ENCODE peak calls at places on chromosomes 5 and 9, in eight cellular contexts. One of them, this sample, is unnamed.
A peak's percentile ranks its signal among the peaks of the same experiment; 100 is the strongest.

GRCh38 chr5:5246736-5247135 is 106.6 kb downstream of the ADAMTS16 start:
- DNase-seq in CD8-positive, alpha-beta memory T cell: no peak
- DNase-seq in ureter: no peak
- DNase-seq in AG08396: no peak
- DNase-seq in SIG-M5: no peak
- DNase-seq in RPMI7951: no peak
- DNase-seq in NCI-H1436: no peak
- DNase-seq in GM19239: no peak
- DNase-seq in this sample: no peak

GRCh38 chr9:91426123-91426745 is 2.6 kb upstream of the NFIL3 start:
- DNase-seq in SIG-M5: no peak
- DNase-seq in AG08396: peak; percentile 33
- DNase-seq in CD8-positive, alpha-beta memory T cell: peak; percentile 29
- DNase-seq in RPMI7951: peak; percentile 56
- DNase-seq in NCI-H1436: peak; percentile 35
- DNase-seq in ureter: peak; percentile 39
- DNase-seq in GM19239: no peak
- DNase-seq in this sample: no peak

GRCh38 chr9:4299006-4299795 is 667 bp downstream of the GLIS3 start:
- DNase-seq in GM19239: peak; percentile 25
- DNase-seq in SIG-M5: no peak
- DNase-seq in ureter: peak; percentile 43
- DNase-seq in NCI-H1436: no peak
- DNase-seq in AG08396: peak; percentile 61
- DNase-seq in RPMI7951: peak; percentile 48
- DNase-seq in CD8-positive, alpha-beta memory T cell: peak; percentile 51
- DNase-seq in this sample: peak; percentile 30

GRCh38 chr5:128100860-128101557 is 17.4 kb downstream of the SLC12A2 start:
- DNase-seq in RPMI7951: no peak
- DNase-seq in NCI-H1436: no peak
- DNase-seq in AG08396: no peak
- DNase-seq in GM19239: no peak
- DNase-seq in CD8-positive, alpha-beta memory T cell: no peak
- DNase-seq in ureter: no peak
- DNase-seq in SIG-M5: no peak
- DNase-seq in this sample: no peak

GRCh38 chr9:128053560-128053959 is 13.6 kb downstream of the NAIF1 start:
- DNase-seq in GM19239: no peak
- DNase-seq in RPMI7951: no peak
- DNase-seq in ureter: no peak
- DNase-seq in NCI-H1436: no peak
- DNase-seq in SIG-M5: peak; percentile 73
- DNase-seq in AG08396: no peak
- DNase-seq in CD8-positive, alpha-beta memory T cell: no peak
- DNase-seq in this sample: no peak

GRCh38 chr5:131288328-131288727 is 24.5 kb downstream of the CDC42SE2 start:
- DNase-seq in AG08396: no peak
- DNase-seq in NCI-H1436: no peak
- DNase-seq in SIG-M5: no peak
- DNase-seq in GM19239: no peak
- DNase-seq in CD8-positive, alpha-beta memory T cell: no peak
- DNase-seq in RPMI7951: no peak
- DNase-seq in ureter: no peak
- DNase-seq in this sample: no peak

GRCh38 chr9:79858509-79858908 is 286.7 kb downstream of the TLE4 start:
- DNase-seq in NCI-H1436: peak; percentile 11
- DNase-seq in RPMI7951: peak; percentile 78
- DNase-seq in GM19239: no peak
- DNase-seq in ureter: no peak
- DNase-seq in AG08396: peak; percentile 68
- DNase-seq in SIG-M5: no peak
- DNase-seq in CD8-positive, alpha-beta memory T cell: peak; percentile 13
- DNase-seq in this sample: no peak

GRCh38 chr5:179375236-179375685 is 30.0 kb upstream of the ADAMTS2 start:
- DNase-seq in AG08396: no peak
- DNase-seq in ureter: peak; percentile 18
- DNase-seq in GM19239: no peak
- DNase-seq in RPMI7951: no peak
- DNase-seq in SIG-M5: no peak
- DNase-seq in CD8-positive, alpha-beta memory T cell: no peak
- DNase-seq in NCI-H1436: no peak
- DNase-seq in this sample: no peak

GRCh38 chr5:102865510-102866314 is 110.6 kb downstream of the PAM start:
- DNase-seq in ureter: peak; percentile 55
- DNase-seq in GM19239: peak; percentile 16
- DNase-seq in SIG-M5: peak; percentile 5
- DNase-seq in NCI-H1436: peak; percentile 36
- DNase-seq in AG08396: peak; percentile 76
- DNase-seq in RPMI7951: peak; percentile 87
- DNase-seq in CD8-positive, alpha-beta memory T cell: peak; percentile 12
- DNase-seq in this sample: peak; percentile 41

GRCh38 chr9:97875111-97875510 is 22.1 kb downstream of the FOXE1 start:
- DNase-seq in NCI-H1436: no peak
- DNase-seq in RPMI7951: no peak
- DNase-seq in GM19239: no peak
- DNase-seq in AG08396: no peak
- DNase-seq in SIG-M5: no peak
- DNase-seq in CD8-positive, alpha-beta memory T cell: no peak
- DNase-seq in ureter: no peak
- DNase-seq in this sample: no peak

GRCh38 chr5:181221105-181221791 is 1.8 kb upstream of the TRIM41 start:
- DNase-seq in GM19239: no peak
- DNase-seq in CD8-positive, alpha-beta memory T cell: peak; percentile 85
- DNase-seq in ureter: no peak
- DNase-seq in SIG-M5: no peak
- DNase-seq in AG08396: no peak
- DNase-seq in NCI-H1436: no peak
- DNase-seq in RPMI7951: peak; percentile 69
- DNase-seq in this sample: peak; percentile 23

GRCh38 chr9:78280982-78281668 is 15.8 kb upstream of the PSAT1 start:
- DNase-seq in ureter: peak; percentile 61
- DNase-seq in SIG-M5: no peak
- DNase-seq in AG08396: peak; percentile 47
- DNase-seq in GM19239: no peak
- DNase-seq in CD8-positive, alpha-beta memory T cell: no peak
- DNase-seq in NCI-H1436: no peak
- DNase-seq in RPMI7951: peak; percentile 6
- DNase-seq in this sample: peak; percentile 14

GRCh38 chr9:92094655-92095054 is 20.6 kb downstream of the SPTLC1 start:
- DNase-seq in ureter: no peak
- DNase-seq in RPMI7951: peak; percentile 35
- DNase-seq in SIG-M5: no peak
- DNase-seq in NCI-H1436: no peak
- DNase-seq in AG08396: no peak
- DNase-seq in CD8-positive, alpha-beta memory T cell: no peak
- DNase-seq in GM19239: no peak
- DNase-seq in this sample: no peak

GRCh38 chr5:14082523-14082922 is 60.6 kb upstream of the TRIO start:
- DNase-seq in ureter: no peak
- DNase-seq in GM19239: no peak
- DNase-seq in AG08396: no peak
- DNase-seq in NCI-H1436: no peak
- DNase-seq in SIG-M5: no peak
- DNase-seq in CD8-positive, alpha-beta memory T cell: no peak
- DNase-seq in RPMI7951: no peak
- DNase-seq in this sample: no peak

GRCh38 chr9:12732971-12733370 is 39.8 kb downstream of the TYRP1 start:
- DNase-seq in RPMI7951: no peak
- DNase-seq in SIG-M5: no peak
- DNase-seq in NCI-H1436: no peak
- DNase-seq in ureter: no peak
- DNase-seq in GM19239: no peak
- DNase-seq in AG08396: no peak
- DNase-seq in CD8-positive, alpha-beta memory T cell: no peak
- DNase-seq in this sample: no peak

GRCh38 chr5:59069438-59070079 is 486.7 kb downstream of the RAB3C start:
- DNase-seq in GM19239: no peak
- DNase-seq in SIG-M5: no peak
- DNase-seq in ureter: no peak
- DNase-seq in NCI-H1436: no peak
- DNase-seq in CD8-positive, alpha-beta memory T cell: no peak
- DNase-seq in RPMI7951: peak; percentile 93
- DNase-seq in AG08396: peak; percentile 68
- DNase-seq in this sample: no peak

This sample was measured in transverse colon.